ENCODE peak calls at places on chromosomes 12 and 14, in five cellular contexts. R is activated CD8-positive, alpha-beta T cell treated with anti-CD3 and anti-CD28 coated beads, Interleukin-2, amount 10 ng/mL, durations not matched to agents 7 days and 5 days; D is fibroblast of the conjunctiva; F is activated T-cell treated with anti-CD3 and anti-CD28 coated beads, Interleukin-2, amount 50 U/mL, for 4 hours; U is tibial artery. G is an unnamed sample.
A peak's percentile ranks its signal among the peaks of the same experiment; 100 is the strongest.

GRCh38 chr12:40693503-40693863 is 1.2 kb downstream of the CNTN1 start:
- DNase-seq in R (no peak), D (no peak), F (no peak), U (no peak), G (no peak)

GRCh38 chr14:54220122-54220691 is 176.6 kb upstream of the CDKN3 start:
- DNase-seq in R (no peak), D (no peak), F (no peak), U (no peak), G (peak; percentile 25)

GRCh38 chr14:64683264-64683663 is 21.0 kb upstream of the PLEKHG3 start:
- DNase-seq in R (no peak), D (no peak), F (no peak), U (peak; percentile 60), G (no peak)

GRCh38 chr12:101010881-101011280 is 199.2 kb downstream of the SLC5A8 start:
- DNase-seq in R (no peak), D (no peak), F (no peak), U (no peak), G (no peak)

GRCh38 chr12:107337354-107338095 is 244.2 kb upstream of the CRY1 start:
- DNase-seq in R (peak; percentile 40), D (no peak), F (no peak), U (no peak), G (no peak)

GRCh38 chr12:119476951-119477350 is 116.6 kb upstream of the TMEM233 start:
- DNase-seq in R (no peak), D (no peak), F (no peak), U (no peak), G (no peak)

GRCh38 chr12:114096461-114096860 is 130.3 kb upstream of the RBM19 start:
- DNase-seq in R (no peak), D (no peak), F (no peak), U (no peak), G (no peak)

GRCh38 chr12:71071466-71072097 is 86.2 kb downstream of the TSPAN8 start:
- DNase-seq in R (no peak), D (no peak), F (no peak), U (no peak), G (no peak)

GRCh38 chr12:98758331-98758730 is 113.2 kb downstream of the APAF1 start:
- DNase-seq in R (no peak), D (no peak), F (no peak), U (peak; percentile 43), G (peak; percentile 22)

GRCh38 chr12:40692617-40693502 is 621 bp downstream of the CNTN1 start:
- DNase-seq in R (no peak), D (no peak), F (no peak), U (no peak), G (no peak)

GRCh38 chr14:93654599-93654998 is 133.7 kb downstream of the PRIMA1 start:
- DNase-seq in R (no peak), D (no peak), F (no peak), U (no peak), G (no peak)

GRCh38 chr12:128792398-128792797 is 31.4 kb downstream of the SLC15A4 start:
- DNase-seq in R (no peak), D (no peak), F (no peak), U (no peak), G (no peak)

GRCh38 chr14:75832621-75833297 is 149.0 kb downstream of the TGFB3 start:
- DNase-seq in R (no peak), D (no peak), F (no peak), U (no peak), G (no peak)

GRCh38 chr12:49673446-49674317 is 33.5 kb downstream of the FMNL3 start:
- DNase-seq in R (no peak), D (peak; percentile 92), F (no peak), U (peak; percentile 95), G (peak; percentile 95)

GRCh38 chr14:79204591-79204990 is 1006.7 kb downstream of the DIO2 start:
- DNase-seq in R (no peak), D (no peak), F (no peak), U (no peak), G (no peak)

GRCh38 chr14:86798330-86798729 is 1194.7 kb downstream of the GALC start:
- DNase-seq in R (no peak), D (no peak), F (no peak), U (no peak), G (no peak)

GRCh38 chr12:14238224-14238792 is 127.2 kb upstream of the ATF7IP start:
- DNase-seq in R (no peak), D (no peak), F (no peak), U (no peak), G (no peak)

GRCh38 chr12:124557518-124558223 is 9.7 kb downstream of the NCOR2 start:
- DNase-seq in R (no peak), D (no peak), F (no peak), U (no peak), G (no peak)

GRCh38 chr14:85233756-85234545 is 296.0 kb upstream of the FLRT2 start:
- DNase-seq in R (no peak), D (peak; percentile 10), F (no peak), U (no peak), G (no peak)

GRCh38 chr12:82608706-82609105 is 78.0 kb upstream of the TMTC2 start:
- DNase-seq in R (no peak), D (no peak), F (no peak), U (no peak), G (no peak)

GRCh38 chr12:126358806-126359205 is 1293.6 kb downstream of the AACS start:
- DNase-seq in R (no peak), D (no peak), F (no peak), U (no peak), G (no peak)